ENCODE peak calls at places on chromosomes 13 and 19, in four cellular contexts. One of them, this sample, is unnamed.

GRCh38 chr19:35000647-35001501 is 751 bp downstream of the GRAMD1A start:
- DNase-seq in stromal cell of bone marrow: no peak
- DNase-seq in effector CD4-positive, alpha-beta T cell: peak
- DNase-seq in GM19239: peak
- DNase-seq in this sample: no peak

GRCh38 chr13:96532804-96533203 is 442.9 kb downstream of the HS6ST3 start:
- DNase-seq in stromal cell of bone marrow: no peak
- DNase-seq in effector CD4-positive, alpha-beta T cell: no peak
- DNase-seq in GM19239: no peak
- DNase-seq in this sample: no peak

GRCh38 chr19:44924243-44924725 is 9.9 kb downstream of the APOC1 start:
- DNase-seq in stromal cell of bone marrow: no peak
- DNase-seq in effector CD4-positive, alpha-beta T cell: no peak
- DNase-seq in GM19239: no peak
- DNase-seq in this sample: no peak

GRCh38 chr13:40193290-40194203 is 472.9 kb downstream of the FOXO1 start:
- DNase-seq in stromal cell of bone marrow: peak
- DNase-seq in effector CD4-positive, alpha-beta T cell: no peak
- DNase-seq in GM19239: no peak
- DNase-seq in this sample: no peak

GRCh38 chr19:31613683-31614219 is 264.5 kb upstream of the TSHZ3 start:
- DNase-seq in stromal cell of bone marrow: no peak
- DNase-seq in effector CD4-positive, alpha-beta T cell: no peak
- DNase-seq in GM19239: no peak
- DNase-seq in this sample: no peak

GRCh38 chr19:10419646-10420443 is 493 bp upstream of the PDE4A start:
- DNase-seq in stromal cell of bone marrow: no peak
- DNase-seq in effector CD4-positive, alpha-beta T cell: no peak
- DNase-seq in GM19239: no peak
- DNase-seq in this sample: peak

GRCh38 chr19:53394974-53395839 is at the start of gene ZNF765:
- DNase-seq in stromal cell of bone marrow: peak
- DNase-seq in effector CD4-positive, alpha-beta T cell: peak
- DNase-seq in GM19239: peak
- DNase-seq in this sample: peak

GRCh38 chr13:79503473-79504017 is 22.6 kb downstream of the NDFIP2 start:
- DNase-seq in stromal cell of bone marrow: no peak
- DNase-seq in effector CD4-positive, alpha-beta T cell: no peak
- DNase-seq in GM19239: no peak
- DNase-seq in this sample: no peak

GRCh38 chr19:6412111-6412999 is 12.3 kb downstream of the KHSRP start:
- DNase-seq in stromal cell of bone marrow: no peak
- DNase-seq in effector CD4-positive, alpha-beta T cell: peak
- DNase-seq in GM19239: peak
- DNase-seq in this sample: peak

GRCh38 chr13:73273737-73274136 is 214.9 kb downstream of the KLF5 start:
- DNase-seq in stromal cell of bone marrow: no peak
- DNase-seq in effector CD4-positive, alpha-beta T cell: no peak
- DNase-seq in GM19239: no peak
- DNase-seq in this sample: no peak

GRCh38 chr19:51788936-51789795 is 5.8 kb upstream of the FPR3 start:
- DNase-seq in stromal cell of bone marrow: no peak
- DNase-seq in effector CD4-positive, alpha-beta T cell: no peak
- DNase-seq in GM19239: no peak
- DNase-seq in this sample: no peak

GRCh38 chr13:102374233-102374632 is 27.6 kb downstream of the FGF14 start:
- DNase-seq in stromal cell of bone marrow: no peak
- DNase-seq in effector CD4-positive, alpha-beta T cell: no peak
- DNase-seq in GM19239: no peak
- DNase-seq in this sample: no peak

GRCh38 chr19:10915511-10916091 is 12.8 kb downstream of the YIPF2 start:
- DNase-seq in stromal cell of bone marrow: peak
- DNase-seq in effector CD4-positive, alpha-beta T cell: no peak
- DNase-seq in GM19239: no peak
- DNase-seq in this sample: no peak

GRCh38 chr13:105627270-105627669 is 908.2 kb downstream of the EFNB2 start:
- DNase-seq in stromal cell of bone marrow: peak
- DNase-seq in effector CD4-positive, alpha-beta T cell: no peak
- DNase-seq in GM19239: no peak
- DNase-seq in this sample: no peak

GRCh38 chr13:48161530-48162179 is 66.8 kb upstream of the MED4 start:
- DNase-seq in stromal cell of bone marrow: no peak
- DNase-seq in effector CD4-positive, alpha-beta T cell: no peak
- DNase-seq in GM19239: no peak
- DNase-seq in this sample: no peak

GRCh38 chr19:35363711-35364425 is 5.6 kb downstream of the FFAR3 start:
- DNase-seq in stromal cell of bone marrow: no peak
- DNase-seq in effector CD4-positive, alpha-beta T cell: no peak
- DNase-seq in GM19239: no peak
- DNase-seq in this sample: no peak

GRCh38 chr19:47781590-47782318 is 3.3 kb downstream of the SELENOW start:
- DNase-seq in stromal cell of bone marrow: no peak
- DNase-seq in effector CD4-positive, alpha-beta T cell: no peak
- DNase-seq in GM19239: no peak
- DNase-seq in this sample: no peak

GRCh38 chr19:51549533-51550324 is 18.3 kb upstream of the SIGLEC6 start:
- DNase-seq in stromal cell of bone marrow: no peak
- DNase-seq in effector CD4-positive, alpha-beta T cell: no peak
- DNase-seq in GM19239: no peak
- DNase-seq in this sample: no peak

GRCh38 chr19:474126-475078 is 13.6 kb upstream of the SHC2 start:
- DNase-seq in stromal cell of bone marrow: no peak
- DNase-seq in effector CD4-positive, alpha-beta T cell: no peak
- DNase-seq in GM19239: no peak
- DNase-seq in this sample: no peak

GRCh38 chr13:29582171-29582570 is 13.3 kb downstream of the SLC7A1 start:
- DNase-seq in stromal cell of bone marrow: no peak
- DNase-seq in effector CD4-positive, alpha-beta T cell: no peak
- DNase-seq in GM19239: no peak
- DNase-seq in this sample: no peak

GRCh38 chr19:3361384-3362216 is 4.8 kb upstream of the NFIC start:
- DNase-seq in stromal cell of bone marrow: no peak
- DNase-seq in effector CD4-positive, alpha-beta T cell: no peak
- DNase-seq in GM19239: no peak
- DNase-seq in this sample: no peak

GRCh38 chr13:106105153-106105552 is 430.3 kb downstream of the EFNB2 start:
- DNase-seq in stromal cell of bone marrow: no peak
- DNase-seq in effector CD4-positive, alpha-beta T cell: no peak
- DNase-seq in GM19239: no peak
- DNase-seq in this sample: no peak

GRCh38 chr19:927044-927706 is 1.3 kb downstream of the ARID3A start:
- DNase-seq in stromal cell of bone marrow: no peak
- DNase-seq in effector CD4-positive, alpha-beta T cell: no peak
- DNase-seq in GM19239: no peak
- DNase-seq in this sample: no peak

GRCh38 chr13:27006519-27007161 is 165.0 kb downstream of the USP12 start:
- DNase-seq in stromal cell of bone marrow: no peak
- DNase-seq in effector CD4-positive, alpha-beta T cell: no peak
- DNase-seq in GM19239: no peak
- DNase-seq in this sample: no peak

GRCh38 chr13:23618341-23618740 is 48.1 kb downstream of the TNFRSF19 start:
- DNase-seq in stromal cell of bone marrow: peak
- DNase-seq in effector CD4-positive, alpha-beta T cell: no peak
- DNase-seq in GM19239: no peak
- DNase-seq in this sample: no peak

GRCh38 chr13:75136151-75136550 is 345.8 kb downstream of the TBC1D4 start:
- DNase-seq in stromal cell of bone marrow: no peak
- DNase-seq in effector CD4-positive, alpha-beta T cell: no peak
- DNase-seq in GM19239: no peak
- DNase-seq in this sample: no peak

This sample was measured in GM10248.